ENCODE peak calls at places on chromosomes 4 and X, in ten cellular contexts. I is cardiac muscle cell, G is fibroblast of lung, Q is lower lobe of right lung, R is dorsolateral prefrontal cortex, J is stomach, H is heart left ventricle, W is SK-N-SH, B is keratinocyte, F is sigmoid colon. K is an unnamed sample.

GRCh38 chrX:148871422-148872152 is 371.2 kb downstream of the AFF2 start:
- DNase-seq in G (peak; percentile 74), W (no peak), J (no peak), B (peak; percentile 42), F (no peak), I (no peak), H (no peak), R (no peak), Q (no peak), K (no peak)

GRCh38 chr4:88857588-88857987 is 160.0 kb upstream of the NAP1L5 start:
- DNase-seq in F (no peak), W (no peak), J (no peak), B (no peak), R (no peak), Q (no peak), H (no peak), G (no peak), I (no peak), K (no peak)

GRCh38 chrX:71533514-71533849 is 578 bp downstream of the OGT start:
- DNase-seq in G (peak; percentile 23), I (no peak), F (no peak), H (no peak), B (no peak), J (no peak), Q (no peak), W (no peak), R (no peak), K (no peak)

GRCh38 chr4:168129046-168129772 is 36.9 kb downstream of the ANXA10 start:
- DNase-seq in W (no peak), I (no peak), G (no peak), R (no peak), F (no peak), J (no peak), H (no peak), Q (no peak), B (no peak), K (no peak)

GRCh38 chrX:139141370-139141769 is 389.2 kb upstream of the F9 start:
- DNase-seq in H (no peak), W (no peak), R (no peak), Q (no peak), B (no peak), J (no peak), F (no peak), G (no peak), I (no peak), K (no peak)

GRCh38 chr4:123304151-123305021 is 92.2 kb upstream of the SPRY1 start:
- DNase-seq in Q (no peak), F (no peak), G (peak; percentile 11), H (no peak), I (peak; percentile 48), J (no peak), W (no peak), B (no peak), R (peak; percentile 58), K (peak; percentile 21)

GRCh38 chrX:9471571-9471985 is 6.7 kb downstream of the TBL1X start:
- DNase-seq in B (no peak), H (no peak), I (no peak), G (no peak), W (no peak), Q (no peak), J (no peak), R (no peak), F (no peak), K (no peak)

GRCh38 chr4:171812377-171813194 is 618 bp upstream of the GALNTL6 start:
- DNase-seq in G (no peak), Q (no peak), J (no peak), I (peak; percentile 15), F (peak; percentile 56), W (peak; percentile 29), R (no peak), H (peak; percentile 55), B (no peak), K (no peak)

GRCh38 chr4:71009796-71010588 is 16.5 kb downstream of the DCK start:
- DNase-seq in H (no peak), I (peak; percentile 47), G (peak; percentile 70), J (no peak), B (no peak), Q (no peak), W (peak; percentile 49), F (no peak), R (no peak), K (no peak)

GRCh38 chr4:40995850-40996249 is 218.5 kb downstream of the APBB2 start:
- DNase-seq in F (no peak), B (no peak), W (no peak), I (no peak), R (no peak), H (no peak), Q (no peak), G (peak; percentile 44), J (no peak), K (no peak)

GRCh38 chr4:170773709-170774273 is 684.0 kb upstream of the AADAT start:
- DNase-seq in J (no peak), G (no peak), R (no peak), F (no peak), B (no peak), I (no peak), W (no peak), Q (no peak), H (no peak), K (no peak)

GRCh38 chr4:78138252-78138651 is 81.1 kb downstream of the FRAS1 start:
- DNase-seq in F (no peak), W (no peak), J (no peak), B (no peak), I (no peak), G (no peak), H (no peak), R (no peak), Q (no peak), K (no peak)

GRCh38 chr4:180336494-180337090 is 1906.6 kb upstream of the TENM3 start:
- DNase-seq in H (no peak), I (no peak), Q (no peak), F (no peak), R (no peak), W (no peak), J (no peak), B (no peak), G (no peak), K (no peak)

GRCh38 chrX:136689441-136689840 is 41.5 kb downstream of the CD40LG start:
- DNase-seq in J (no peak), F (no peak), B (no peak), W (no peak), R (no peak), I (peak; percentile 28), H (no peak), G (no peak), Q (no peak), K (no peak)

GRCh38 chr4:148376151-148376550 is 66.1 kb downstream of the NR3C2 start:
- DNase-seq in H (no peak), W (peak; percentile 3), F (peak; percentile 75), G (peak; percentile 66), J (peak; percentile 80), R (no peak), I (no peak), Q (no peak), B (no peak), K (no peak)

GRCh38 chr4:140105436-140105835 is 48.5 kb downstream of the MAML3 start:
- DNase-seq in Q (no peak), R (no peak), F (no peak), I (no peak), B (no peak), W (no peak), G (no peak), J (no peak), H (no peak), K (no peak)
- H3K27me3 ChIP-seq in Q (no peaks in the 10 kb centered on the region), R (no peaks in the 10 kb centered on the region), F (no peaks in the 10 kb centered on the region), I (no peaks in the 10 kb centered on the region), B (no peaks in the 10 kb centered on the region), W (no peaks in the 10 kb centered on the region), G (no peaks in the 10 kb centered on the region), J (no peaks in the 10 kb centered on the region), H (no peaks in the 10 kb centered on the region), K (no peaks in the 10 kb centered on the region)

GRCh38 chrX:131789664-131790063 is 233.4 kb upstream of the STK26 start:
- DNase-seq in Q (no peak), F (no peak), J (no peak), R (no peak), H (no peak), I (no peak), G (no peak), B (no peak), W (no peak), K (no peak)

GRCh38 chrX:131795442-131796229 is 227.5 kb upstream of the STK26 start:
- DNase-seq in F (no peak), H (no peak), G (no peak), Q (no peak), R (no peak), B (no peak), J (peak; percentile 59), I (no peak), W (peak; percentile 16), K (no peak)

GRCh38 chrX:131792356-131792749 is 230.7 kb upstream of the STK26 start:
- DNase-seq in I (no peak), R (peak; percentile 87), H (no peak), B (peak; percentile 75), F (peak; percentile 96), J (peak; percentile 93), W (peak; percentile 63), G (no peak), Q (no peak), K (no peak)

GRCh38 chrX:131791608-131792355 is 231.3 kb upstream of the STK26 start:
- DNase-seq in W (no peak), J (no peak), Q (no peak), R (no peak), G (no peak), I (no peak), H (no peak), B (no peak), F (no peak), K (no peak)

GRCh38 chrX:131792789-131793462 is 230.2 kb upstream of the STK26 start:
- DNase-seq in Q (no peak), I (no peak), F (peak; percentile 95), H (no peak), G (no peak), R (peak; percentile 80), W (peak; percentile 68), B (peak; percentile 32), J (peak; percentile 89), K (no peak)
- H3K4me3 ChIP-seq in Q (no peak overlapping the region), I (no peak overlapping the region), F (peak overlapping the region; percentile 21), H (peak overlapping the region; percentile 53), G (peak overlapping the region; percentile 34), R (peak overlapping the region; percentile 59), W (peak overlapping the region; percentile 50), B (peak overlapping the region; percentile 63), J (peak overlapping the region; percentile 56), K (peak overlapping the region; percentile 46)

GRCh38 chrX:140510306-140510676 is 5.4 kb upstream of the SOX3 start:
- DNase-seq in Q (no peak), H (no peak), F (no peak), I (no peak), B (no peak), J (no peak), G (no peak), R (no peak), W (peak; percentile 9), K (no peak)
- TF ChIP-seq CTCF in Q (no peak), H (no peak), F (no peak), I (no peak), B (no peak), J (no peak), G (no peak), R (no peak), W (no peak), K (no peak)

DNA sequence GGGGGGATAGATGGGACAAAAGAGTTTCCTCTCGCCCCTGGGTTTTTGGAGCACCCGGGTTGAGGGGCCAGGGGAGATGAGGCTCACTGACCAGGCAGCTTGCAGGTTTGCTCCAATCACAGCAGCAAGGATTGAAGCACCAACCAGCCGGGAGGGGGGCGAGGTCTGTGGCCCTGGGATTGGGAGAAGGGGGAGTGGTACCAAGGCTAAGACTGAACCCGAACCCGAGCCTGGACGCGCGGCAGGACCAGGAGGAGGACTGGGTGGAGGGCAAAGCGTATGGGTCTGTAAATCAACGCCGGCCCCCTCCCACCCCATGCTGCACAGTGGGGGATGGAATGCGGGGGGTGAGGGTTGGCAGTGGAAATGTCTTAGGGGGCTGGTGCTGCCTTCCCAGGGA is 3.5 kb downstream of the SOX3 start:
- DNase-seq in R (no peak), W (no peak), G (no peak), I (no peak), J (no peak), B (no peak), H (no peak), F (no peak), Q (no peak), K (no peak)
- H3K27me3 ChIP-seq in R (peaks cover 89% of the 10 kb centered on the region), W (peaks cover 65% of the 10 kb centered on the region), G (peaks cover 26% of the 10 kb centered on the region), I (peaks cover 99% of the 10 kb centered on the region), J (peaks cover 73% of the 10 kb centered on the region), B (peaks cover 57% of the 10 kb centered on the region), H (peaks cover 7% of the 10 kb centered on the region), F (peaks cover 46% of the 10 kb centered on the region), Q (peaks cover 41% of the 10 kb centered on the region), K (peaks cover 99% of the 10 kb centered on the region)

K was measured in left ventricle myocardium inferior.